ENCODE peak calls at places on chromosome 4, in four cellular contexts. H is heart left ventricle, Q is lung, W is AG10803. Z is an unnamed sample.

GRCh38 chr4:8001564-8002355 is 62.1 kb upstream of the AFAP1 start:
- DNase-seq in H (no peak), Q (no peak), W (no peak), Z (no peak)

GRCh38 chr4:185567828-185568442 is 32.6 kb upstream of the PDLIM3 start:
- DNase-seq in H (peak), Q (peak), W (peak), Z (no peak)

GRCh38 chr4:142703694-142704309 is 142.3 kb downstream of the INPP4B start:
- DNase-seq in H (no peak), Q (no peak), W (no peak), Z (no peak)

GRCh38 chr4:140300271-140300970 is 73.0 kb upstream of the SCOC start:
- DNase-seq in H (peak), Q (no peak), W (peak), Z (no peak)

GRCh38 chr4:3338321-3338838 is 45.6 kb downstream of the RGS12 start:
- DNase-seq in H (no peak), Q (no peak), W (no peak), Z (no peak)

GRCh38 chr4:683982-684571 is 4.9 kb downstream of the SLC49A3 start:
- DNase-seq in H (peak), Q (no peak), W (peak), Z (peak)

GRCh38 chr4:152176627-152177214 is 359.2 kb downstream of the FBXW7 start:
- DNase-seq in H (no peak), Q (no peak), W (no peak), Z (no peak)

GRCh38 chr4:56910172-56910967 is 2.7 kb downstream of the REST start:
- DNase-seq in H (no peak), Q (no peak), W (peak), Z (no peak)

GRCh38 chr4:27684501-27685077 is 823.9 kb downstream of the STIM2 start:
- DNase-seq in H (peak), Q (no peak), W (peak), Z (no peak)

GRCh38 chr4:38366451-38366850 is 297.5 kb upstream of the KLF3 start:
- DNase-seq in H (peak), Q (no peak), W (peak), Z (no peak)

GRCh38 chr4:13617801-13618200 is 9.7 kb downstream of the BOD1L1 start:
- DNase-seq in H (no peak), Q (no peak), W (no peak), Z (no peak)

GRCh38 chr4:109947918-109948317 is 35.2 kb downstream of the EGF start:
- DNase-seq in H (no peak), Q (no peak), W (no peak), Z (no peak)

GRCh38 chr4:80112236-80112635 is 39.2 kb upstream of the ANTXR2 start:
- DNase-seq in H (no peak), Q (no peak), W (peak), Z (no peak)

GRCh38 chr4:126306152-126306869 is 991.6 kb downstream of the FAT4 start:
- DNase-seq in H (peak), Q (no peak), W (peak), Z (no peak)

GRCh38 chr4:69039071-69039470 is 57.2 kb upstream of the UGT2B7 start:
- DNase-seq in H (no peak), Q (no peak), W (no peak), Z (no peak)

GRCh38 chr4:76830612-76831474 is 67.1 kb downstream of the SOWAHB start:
- DNase-seq in H (peak), Q (no peak), W (peak), Z (no peak)

GRCh38 chr4:9704551-9705332 is 76.7 kb upstream of the DRD5 start:
- DNase-seq in H (no peak), Q (no peak), W (no peak), Z (no peak)
- TF ChIP-seq CTCF in H (no peak), Q (no peak), W (no peak), Z (no peak)

GRCh38 chr4:16791460-16791859 is 107.0 kb downstream of the LDB2 start:
- DNase-seq in H (no peak), Q (no peak), W (no peak), Z (no peak)

GRCh38 chr4:16790508-16790907 is 107.9 kb downstream of the LDB2 start:
- DNase-seq in H (no peak), Q (no peak), W (no peak), Z (no peak)

DNA sequence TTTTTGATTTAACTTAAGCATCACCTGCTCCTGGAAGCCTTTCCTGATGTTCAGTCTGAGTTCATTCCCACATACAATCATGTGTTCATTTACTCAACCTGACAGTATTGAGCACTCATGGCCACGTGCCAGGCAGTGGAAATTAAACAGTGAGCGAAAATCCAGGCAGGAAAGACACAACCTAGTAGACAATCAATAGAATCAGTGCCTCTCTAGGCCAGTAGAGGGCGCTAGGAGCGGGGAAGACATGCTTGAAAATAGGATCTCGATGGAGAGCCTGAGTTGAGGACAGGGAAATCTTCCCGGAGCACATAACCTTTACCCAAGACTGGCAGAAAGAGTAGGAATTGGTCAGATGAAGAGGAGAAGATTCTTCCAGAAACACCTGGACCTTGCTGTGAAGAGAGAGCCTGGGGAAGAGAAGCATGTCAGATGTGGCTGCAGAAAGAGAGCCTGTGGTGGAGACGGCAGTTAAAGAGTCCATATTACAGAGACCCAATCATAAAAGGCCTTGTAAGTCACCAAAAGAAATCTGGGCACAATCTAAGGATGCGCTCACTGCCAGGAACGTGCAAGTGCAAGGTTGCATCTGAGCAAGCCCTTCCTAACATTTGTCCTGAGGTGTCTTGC is 103.5 kb downstream of the LDB2 start:
- DNase-seq in H (peak), Q (no peak), W (peak), Z (peak)
- TF ChIP-seq CTCF in H (peak), Q (peak), W (peak), Z (peak)

GRCh38 chr4:22336822-22337221 is 179.0 kb downstream of the ADGRA3 start:
- DNase-seq in H (no peak), Q (no peak), W (no peak), Z (no peak)
- TF ChIP-seq CTCF in H (no peak), Q (no peak), W (no peak), Z (no peak)

DNA sequence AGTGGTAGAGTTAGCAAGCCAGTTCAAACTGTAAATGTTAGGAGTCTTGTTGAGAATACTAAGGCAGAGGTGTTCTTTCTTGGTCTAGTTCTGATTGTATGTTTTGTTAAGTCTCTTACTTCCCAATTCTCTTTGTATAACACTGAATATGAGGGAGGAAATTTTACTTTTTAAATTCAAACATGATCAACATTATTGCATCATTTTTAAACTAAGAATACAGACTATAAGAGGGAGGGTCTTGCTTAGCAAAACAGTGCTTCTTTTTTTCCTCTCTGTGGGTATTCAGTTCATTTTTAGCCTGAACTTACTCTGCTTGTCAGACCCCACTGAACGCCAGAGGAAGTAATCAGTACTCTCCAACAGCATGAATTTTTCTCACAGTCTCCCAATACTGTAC is 198.0 kb downstream of the GABRG1 start:
- DNase-seq in H (no peak), Q (no peak), W (no peak), Z (no peak)
- TF ChIP-seq CTCF in H (no peak), Q (no peak), W (no peak), Z (no peak)

GRCh38 chr4:127982445-127982844 is 17.2 kb downstream of the ABHD18 start:
- DNase-seq in H (no peak), Q (no peak), W (no peak), Z (no peak)

GRCh38 chr4:127988638-127989037 is 23.4 kb downstream of the ABHD18 start:
- DNase-seq in H (no peak), Q (no peak), W (no peak), Z (no peak)

GRCh38 chr4:127985989-127986388 is 20.8 kb downstream of the ABHD18 start:
- DNase-seq in H (no peak), Q (no peak), W (no peak), Z (no peak)
- TF ChIP-seq CTCF in H (no peak), Q (no peak), W (no peak), Z (no peak)

DNA sequence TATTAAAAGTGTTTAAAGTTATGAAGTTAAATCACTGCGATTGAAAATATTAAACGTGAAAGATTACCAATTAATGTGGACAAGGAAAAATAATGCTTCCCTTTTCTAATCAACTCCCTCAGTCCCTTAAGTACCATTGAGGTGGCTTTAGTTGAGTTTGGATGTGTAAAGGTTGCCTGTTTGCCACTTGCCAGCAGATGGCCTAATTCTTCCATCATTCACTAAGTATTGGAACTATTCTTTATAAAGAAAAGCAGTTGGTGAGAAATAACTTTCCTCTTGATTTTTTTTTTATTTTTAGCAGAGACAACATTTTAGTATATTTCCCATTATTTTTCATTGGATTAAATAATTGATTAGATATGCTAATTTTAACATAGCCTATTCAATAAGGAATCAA is 295.9 kb upstream of the TACR3 start:
- DNase-seq in H (no peak), Q (no peak), W (no peak), Z (no peak)
- TF ChIP-seq CTCF in H (peak), Q (no peak), W (no peak), Z (peak)

GRCh38 chr4:119087656-119088055 is 48.0 kb upstream of the MYOZ2 start:
- DNase-seq in H (no peak), Q (no peak), W (no peak), Z (no peak)

GRCh38 chr4:119084503-119084902 is 51.1 kb upstream of the MYOZ2 start:
- DNase-seq in H (no peak), Q (no peak), W (no peak), Z (no peak)

GRCh38 chr4:119082661-119083060 is 53.0 kb upstream of the MYOZ2 start:
- DNase-seq in H (no peak), Q (no peak), W (no peak), Z (no peak)

GRCh38 chr4:119081943-119082342 is 53.7 kb upstream of the MYOZ2 start:
- DNase-seq in H (peak), Q (peak), W (no peak), Z (no peak)

GRCh38 chr4:119087121-119087520 is 48.5 kb upstream of the MYOZ2 start:
- DNase-seq in H (no peak), Q (no peak), W (no peak), Z (no peak)
- TF ChIP-seq CTCF in H (peak), Q (no peak), W (peak), Z (peak)

DNA sequence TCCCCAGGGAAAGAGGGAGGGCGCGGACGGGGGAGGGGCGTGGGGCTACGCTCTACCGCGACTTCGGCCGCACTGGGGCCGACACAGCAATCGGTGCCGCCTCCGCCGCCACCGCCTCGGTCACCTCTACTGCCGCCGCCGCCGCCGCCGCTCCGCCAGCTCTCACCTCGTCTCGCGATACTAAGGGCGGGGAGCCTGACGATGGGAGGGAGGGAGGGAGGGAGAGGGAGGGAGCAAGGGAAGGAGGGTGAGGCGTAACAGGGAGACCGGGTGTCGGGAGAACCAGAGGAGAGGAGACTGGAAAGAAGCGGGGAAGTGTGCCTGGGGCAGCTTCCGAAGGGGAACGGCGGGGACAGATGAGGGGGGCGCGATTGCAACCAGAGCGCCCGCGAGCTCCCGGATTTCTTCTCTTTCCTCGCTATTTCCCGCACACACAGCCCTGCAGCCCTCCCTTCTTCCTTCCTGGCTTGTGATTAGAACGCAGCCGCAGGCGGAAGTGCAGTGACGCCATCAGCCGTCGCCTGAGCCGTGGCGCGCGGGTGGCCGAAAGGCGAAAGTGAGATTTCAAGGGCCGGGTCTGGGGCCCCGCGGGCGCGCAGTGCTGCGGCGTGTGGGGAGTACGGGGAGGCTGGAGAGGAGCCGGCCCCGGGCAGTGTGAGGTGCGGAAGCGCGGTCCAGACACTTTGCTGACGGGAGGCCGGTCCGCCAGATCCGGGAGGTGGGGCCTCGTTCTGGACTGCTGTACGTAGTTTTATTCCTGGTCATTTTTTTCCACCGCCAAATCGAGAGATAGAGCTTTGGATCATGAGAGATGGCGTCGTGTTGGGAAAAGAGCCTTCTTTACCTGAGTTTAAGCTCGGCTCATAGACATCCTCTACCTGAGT is at the start of gene ANKRD17:
- DNase-seq in H (peak), Q (peak), W (peak), Z (peak)
- TF ChIP-seq CTCF in H (no peak), Q (no peak), W (no peak), Z (no peak)

GRCh38 chr4:144754562-144755410 is 108.8 kb downstream of the HHIP start:
- DNase-seq in H (no peak), Q (no peak), W (peak), Z (no peak)
- TF ChIP-seq CTCF in H (no peak), Q (no peak), W (peak), Z (no peak)